ENCODE peak calls at places on chromosomes 11 and 22, in four cellular contexts. F is HepG2, O is GM12878, L is H1. M is an unnamed sample.
A peak's percentile ranks its signal among the peaks of the same experiment; 100 is the strongest.

GRCh38 chr11:31509017-31509411 is 408 bp downstream of the IMMP1L start:
- DNase-seq in F (peak; percentile 6), L (no peak), O (no peak), M (no peak)

GRCh38 chr22:37807410-37808293 is at the start of gene GCAT:
- DNase-seq in F (peak; percentile 91), O (peak; percentile 58), L (peak; percentile 95), M (peak; percentile 89)

GRCh38 chr11:67056640-67057409 is at the start of gene RHOD:
- DNase-seq in O (no peak), F (no peak), L (no peak), M (no peak)

GRCh38 chr11:80280737-80281136 is 839.9 kb upstream of the TENM4 start:
- DNase-seq in F (no peak), L (no peak), O (no peak), M (no peak)

GRCh38 chr11:88779551-88779950 is 286.2 kb downstream of the GRM5 start:
- DNase-seq in L (no peak), O (no peak), F (peak; percentile 0), M (no peak)

GRCh38 chr11:66346476-66347424 is 679 bp downstream of the B4GAT1 start:
- DNase-seq in L (no peak), O (no peak), F (no peak), M (no peak)

GRCh38 chr11:59097113-59097708 is 9.8 kb upstream of the FAM111B start:
- DNase-seq in L (no peak), F (peak; percentile 60), O (no peak), M (peak; percentile 30)

GRCh38 chr22:33640900-33641299 is 279.4 kb downstream of the LARGE1 start:
- DNase-seq in O (no peak), L (no peak), F (no peak), M (no peak)

GRCh38 chr11:130180491-130180890 is 20.9 kb downstream of the ST14 start:
- DNase-seq in O (no peak), F (no peak), L (no peak), M (no peak)

GRCh38 chr11:62602141-62603071 is 741 bp upstream of the MTA2 start:
- DNase-seq in L (no peak), F (no peak), O (no peak), M (no peak)

GRCh38 chr11:65316311-65316978 is 1.8 kb downstream of the CDC42EP2 start:
- DNase-seq in L (no peak), O (no peak), F (no peak), M (no peak)

GRCh38 chr11:2578006-2578933 is 121.5 kb downstream of the KCNQ1OT1 start:
- DNase-seq in L (no peak), F (no peak), O (no peak), M (no peak)

GRCh38 chr11:2576116-2576515 is 123.7 kb downstream of the KCNQ1OT1 start:
- DNase-seq in L (no peak), F (no peak), O (no peak), M (no peak)

GRCh38 chr11:2578934-2579280 is 120.9 kb downstream of the KCNQ1OT1 start:
- DNase-seq in O (no peak), L (no peak), F (no peak), M (no peak)

GRCh38 chr11:2576536-2576935 is 123.3 kb downstream of the KCNQ1OT1 start:
- DNase-seq in F (no peak), L (no peak), O (no peak), M (no peak)

DNA sequence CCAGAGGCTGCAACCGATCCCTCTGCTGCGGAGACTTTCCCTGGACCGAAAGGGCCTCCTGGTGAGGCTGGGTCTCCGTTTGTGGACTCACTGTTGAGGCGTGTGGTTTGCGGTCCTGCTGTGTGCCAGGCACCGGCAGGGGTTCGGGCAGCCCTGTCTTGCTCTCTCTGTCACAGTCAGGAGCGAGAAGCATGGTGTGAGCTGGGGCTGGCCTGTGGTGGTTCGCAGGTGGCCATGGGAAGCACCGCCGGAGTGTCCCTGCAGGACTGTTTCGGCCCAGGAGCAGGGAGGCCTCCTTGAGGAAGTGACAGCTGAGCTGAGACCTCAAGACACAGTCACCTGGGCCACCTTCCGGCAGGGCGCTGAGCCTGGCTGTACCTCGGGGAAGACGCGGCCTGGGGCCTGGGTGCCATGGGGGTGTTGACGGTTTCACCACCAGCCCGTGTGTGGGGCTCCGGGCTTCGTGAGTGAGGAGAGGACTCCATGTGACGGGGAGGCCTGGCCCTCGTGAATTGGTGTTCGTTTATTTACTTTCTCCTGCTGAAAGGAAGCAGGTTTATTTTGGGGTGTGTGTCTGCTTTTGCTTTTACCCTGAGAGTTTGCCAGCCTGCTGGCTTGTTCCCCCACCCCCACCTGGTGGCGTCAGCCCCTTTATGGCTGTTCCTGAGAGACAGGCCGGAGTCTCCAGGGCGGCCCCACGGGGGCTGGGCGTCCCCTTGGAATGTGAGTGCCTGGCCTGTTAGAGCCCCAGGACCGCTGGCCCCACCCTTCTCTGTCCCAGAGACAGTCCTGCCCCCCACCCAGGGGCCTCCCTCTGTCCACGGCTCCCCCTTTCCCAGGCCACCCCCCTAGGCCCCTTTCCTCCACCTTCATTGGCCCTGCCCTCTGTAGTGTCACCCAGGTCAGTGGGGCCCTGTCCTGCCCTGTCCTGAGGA is 122.5 kb downstream of the KCNQ1OT1 start:
- DNase-seq in L (no peak), O (no peak), F (no peak), M (no peak)
- TF ChIP-seq YY1 in L (no peak), O (no peak), F (no peak), M (no peak)

GRCh38 chr11:118918128-118918685 is 7.5 kb downstream of the BCL9L start:
- DNase-seq in F (peak; percentile 69), O (no peak), L (no peak), M (no peak)
- H3K4me1 ChIP-seq in F (peaks cover 100% of the 10 kb centered on the region), O (peaks cover 32% of the 10 kb centered on the region), L (peaks cover 85% of the 10 kb centered on the region), M (peaks cover 47% of the 10 kb centered on the region)

GRCh38 chr11:45052361-45052760 is 94.1 kb upstream of the PRDM11 start:
- DNase-seq in F (no peak), L (no peak), O (no peak), M (no peak)

GRCh38 chr11:45045692-45046471 is 95.2 kb upstream of the TP53I11 start:
- DNase-seq in O (no peak), F (no peak), L (no peak), M (no peak)

GRCh38 chr11:45051621-45052020 is 94.8 kb upstream of the PRDM11 start:
- DNase-seq in L (no peak), O (no peak), F (no peak), M (no peak)

GRCh38 chr11:45048870-45049825 is 97.3 kb upstream of the PRDM11 start:
- DNase-seq in L (no peak), O (no peak), F (no peak), M (no peak)

GRCh38 chr11:45048313-45048841 is 97.7 kb upstream of the TP53I11 start:
- DNase-seq in F (no peak), L (no peak), O (no peak), M (no peak)
- TF ChIP-seq SUZ12 in F (no peak), L (no peak), O (no peak), M (no peak)

DNA sequence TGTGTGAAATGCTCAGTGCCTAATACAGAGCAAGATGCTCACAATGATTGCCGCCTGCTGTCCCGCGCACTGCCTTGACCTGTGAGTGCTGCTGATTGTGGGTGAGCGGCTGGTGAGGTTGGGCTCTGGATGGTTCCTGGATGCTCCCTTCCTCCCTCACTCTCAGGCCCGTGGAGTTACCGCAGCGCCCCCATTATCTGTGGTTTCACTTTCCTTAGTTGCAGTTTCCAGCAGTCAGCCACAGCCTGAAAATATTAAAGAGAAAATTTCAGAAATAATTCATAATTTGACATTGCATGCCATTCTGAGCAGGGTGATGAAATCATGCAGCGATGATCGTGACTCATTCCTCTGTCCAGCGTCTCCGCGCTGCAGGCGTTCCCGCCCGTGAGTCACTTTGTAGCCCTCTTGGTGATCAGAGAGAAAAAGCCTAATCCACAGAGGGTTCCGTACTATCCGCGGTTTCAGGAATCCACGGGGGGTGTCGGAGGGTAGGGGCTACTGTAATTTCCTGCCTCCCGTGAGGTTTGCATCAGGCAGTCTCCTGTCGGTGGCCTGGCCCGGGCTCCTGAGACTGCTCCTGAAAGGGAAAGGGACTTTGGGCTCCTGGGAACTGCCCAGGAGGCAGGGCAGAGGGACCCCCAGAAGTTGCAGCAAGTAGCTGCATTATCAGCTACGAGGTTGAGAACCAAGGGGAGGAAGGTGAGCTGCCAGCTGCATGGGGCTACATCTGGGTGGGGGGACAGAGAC is 10.6 kb downstream of the RPL3 start:
- DNase-seq in F (no peak), L (no peak), O (no peak), M (no peak)
- TF ChIP-seq YY1 in F (no peak), L (no peak), O (no peak), M (no peak)

GRCh38 chr11:111923951-111924350 is 5.2 kb downstream of the C11orf52 start:
- DNase-seq in O (no peak), F (no peak), L (no peak), M (no peak)

GRCh38 chr11:111920908-111921307 is 2.2 kb downstream of the C11orf52 start:
- DNase-seq in O (no peak), F (no peak), L (no peak), M (no peak)

GRCh38 chr11:111922803-111923202 is 4.1 kb downstream of the C11orf52 start:
- DNase-seq in L (no peak), F (peak; percentile 41), O (no peak), M (no peak)

GRCh38 chr11:111925953-111926352 is 7.2 kb downstream of the C11orf52 start:
- DNase-seq in O (no peak), L (no peak), F (no peak), M (no peak)

GRCh38 chr11:111923351-111923788 is 4.7 kb downstream of the C11orf52 start:
- DNase-seq in L (no peak), O (no peak), F (peak; percentile 75), M (no peak)
- H3K4me1 ChIP-seq in L (peaks cover 3% of the 10 kb centered on the region), O (peaks cover 10% of the 10 kb centered on the region), F (peaks cover 91% of the 10 kb centered on the region), M (no peaks in the 10 kb centered on the region)

GRCh38 chr11:82899191-82899820 is 924 bp downstream of the PRCP start:
- DNase-seq in O (peak; percentile 20), F (peak; percentile 8), L (no peak), M (no peak)
- TF ChIP-seq SUZ12 in O (no peak), F (no peak), L (no peak), M (no peak)

GRCh38 chr11:55503449-55503848 is 50.8 kb upstream of the OR4C15 start:
- DNase-seq in L (no peak), F (no peak), O (no peak), M (peak; percentile 46)
- TF ChIP-seq YY1 in L (no peak), F (no peak), O (no peak), M (no peak)

DNA sequence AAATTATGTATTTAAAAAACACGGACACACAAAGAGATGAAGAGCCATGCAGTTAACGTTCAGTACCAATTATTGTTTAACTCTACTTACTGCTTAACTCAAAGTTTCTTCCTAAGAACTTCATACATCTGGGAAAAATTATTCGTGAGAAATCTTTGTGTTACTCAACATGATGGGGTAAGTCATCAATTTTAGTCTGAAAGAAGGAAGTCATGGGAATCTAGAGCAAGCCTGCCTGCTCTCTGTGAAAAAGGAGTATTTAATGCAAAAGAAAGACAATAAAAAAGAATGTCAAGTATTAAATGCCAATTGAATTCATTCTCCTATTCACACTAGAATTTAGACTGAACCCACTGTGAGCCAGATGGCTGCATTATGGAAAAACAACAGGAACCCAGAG is 16.0 kb downstream of the TMEM123 start:
- DNase-seq in F (no peak), L (no peak), O (no peak), M (no peak)
- H3K4me1 ChIP-seq in F (peaks cover 55% of the 10 kb centered on the region), L (no peaks in the 10 kb centered on the region), O (peaks cover 5% of the 10 kb centered on the region), M (no peaks in the 10 kb centered on the region)